ENCODE peak calls at places on chromosomes 2 and 18, in nine cellular contexts. Y, V, E, L, U, W, H, D and Z are unnamed samples.

GRCh38 chr2:34838408-34838807 is 1239.3 kb upstream of the FAM98A start:
- DNase-seq in U (no peak), Y (no peak), V (no peak), W (no peak), L (no peak), D (no peak), H (no peak), E (no peak), Z (no peak)

GRCh38 chr18:59228361-59228760 is 8.4 kb downstream of the GRP start:
- DNase-seq in E (no peak), L (no peak), V (no peak), Y (no peak), U (no peak), D (no peak), H (peak; percentile 63), W (no peak), Z (no peak)

GRCh38 chr2:82790277-82791021 is 1668.6 kb downstream of the SUCLG1 start:
- DNase-seq in D (no peak), U (no peak), H (peak; percentile 77), V (no peak), W (no peak), E (no peak), L (peak; percentile 8), Y (peak; percentile 8), Z (peak; percentile 12)

GRCh38 chr2:127122351-127123027 is 15.5 kb upstream of the BIN1 start:
- DNase-seq in H (no peak), E (peak; percentile 72), L (no peak), U (no peak), D (no peak), Y (no peak), V (no peak), W (no peak), Z (no peak)

GRCh38 chr2:17083902-17084301 is 418.3 kb upstream of the CYRIA start:
- DNase-seq in D (no peak), Y (no peak), E (no peak), V (no peak), W (no peak), U (no peak), L (no peak), H (no peak), Z (no peak)

GRCh38 chr2:223042704-223043118 is 9.3 kb upstream of the KCNE4 start:
- DNase-seq in L (no peak), W (no peak), U (no peak), E (no peak), Y (no peak), H (peak; percentile 77), D (no peak), V (no peak), Z (no peak)

GRCh38 chr2:53985646-53986045 is 14.9 kb upstream of the PSME4 start:
- DNase-seq in D (no peak), L (no peak), U (no peak), V (no peak), Y (no peak), W (no peak), E (no peak), H (no peak), Z (no peak)

GRCh38 chr2:127053731-127054603 is 53.0 kb downstream of the BIN1 start:
- DNase-seq in Y (peak; percentile 56), U (peak; percentile 50), V (peak; percentile 58), E (peak; percentile 73), W (no peak), D (no peak), H (no peak), L (peak; percentile 53), Z (peak; percentile 42)

GRCh38 chr2:231717281-231718180 is 9.2 kb downstream of the PTMA start:
- DNase-seq in U (no peak), V (no peak), W (no peak), L (no peak), Y (no peak), E (no peak), H (peak; percentile 45), D (peak; percentile 62), Z (no peak)

GRCh38 chr2:208315081-208315788 is 49.2 kb downstream of the PIKFYVE start:
- DNase-seq in W (no peak), V (no peak), H (peak; percentile 53), E (no peak), D (peak; percentile 68), U (peak; percentile 31), L (no peak), Y (no peak), Z (no peak)

GRCh38 chr2:207802650-207803049 is 32.9 kb upstream of the FZD5 start:
- DNase-seq in Y (peak; percentile 57), D (no peak), L (no peak), U (no peak), E (no peak), W (no peak), V (no peak), H (no peak), Z (no peak)

GRCh38 chr2:141109633-141110032 is 1021.2 kb downstream of the LRP1B start:
- DNase-seq in E (no peak), D (no peak), H (peak; percentile 31), L (no peak), W (no peak), Y (peak; percentile 22), V (no peak), U (no peak), Z (no peak)

GRCh38 chr2:229713371-229714079 is 830 bp downstream of the DNER start:
- DNase-seq in U (peak; percentile 19), W (no peak), H (peak; percentile 16), D (no peak), Y (peak; percentile 30), E (no peak), L (peak; percentile 13), V (peak; percentile 32), Z (no peak)

DNA sequence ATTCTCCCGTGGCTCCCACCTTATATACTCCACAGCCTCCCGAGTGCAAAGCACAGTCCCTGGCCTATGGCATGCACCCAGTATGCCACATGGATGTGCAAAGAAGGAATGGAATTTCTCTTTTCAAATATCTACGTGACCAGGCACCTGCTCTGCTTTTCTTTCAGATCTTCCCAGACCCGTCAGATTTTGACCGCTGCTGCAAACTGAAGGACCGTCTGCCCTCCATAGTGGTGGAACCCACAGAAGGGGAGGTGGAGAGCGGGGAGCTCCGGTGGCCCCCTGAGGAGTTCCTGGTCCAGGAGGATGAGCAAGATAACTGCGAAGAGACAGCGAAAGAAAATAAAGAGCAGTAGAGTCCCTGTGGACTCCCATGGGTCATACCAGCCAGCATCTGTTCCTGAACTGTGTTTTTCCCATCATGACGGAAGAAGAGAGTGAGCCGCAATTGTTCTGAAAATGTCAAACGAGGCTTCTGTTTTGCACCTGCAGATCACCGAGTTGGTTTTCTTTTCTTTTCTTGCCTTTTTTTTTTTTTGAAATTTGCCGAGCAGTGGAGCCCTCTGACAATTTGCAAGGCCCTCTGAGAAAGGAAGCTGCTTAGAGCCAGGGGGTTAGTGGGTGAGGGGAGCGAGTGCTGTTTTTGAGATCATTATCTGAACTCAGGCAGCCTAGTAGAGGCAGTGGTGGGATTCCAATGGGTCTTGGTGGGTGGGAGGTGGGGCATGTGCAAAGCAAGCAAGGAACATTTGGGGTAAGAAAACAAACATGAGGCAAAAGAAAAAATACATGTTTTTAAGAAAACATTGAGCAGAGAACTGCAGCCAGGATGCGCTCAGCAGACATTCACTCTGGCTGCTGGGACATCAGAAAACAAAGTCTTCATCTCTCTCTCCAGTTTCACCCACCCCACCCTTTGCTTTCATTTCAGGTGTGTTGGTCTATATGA is 26.2 kb downstream of the LBH start:
- DNase-seq in D (no peak), W (no peak), E (no peak), V (no peak), Y (no peak), U (no peak), H (no peak), L (peak; percentile 53), Z (no peak)
- TF ChIP-seq CTCF in D (no peak), W (no peak), E (no peak), V (no peak), Y (no peak), U (no peak), H (no peak), L (no peak), Z (no peak)

GRCh38 chr2:210502997-210503621 is 26.6 kb upstream of the LANCL1 start:
- DNase-seq in D (no peak), H (peak; percentile 72), L (peak; percentile 69), W (no peak), U (peak; percentile 30), E (peak; percentile 59), Y (peak; percentile 71), V (peak; percentile 57), Z (no peak)

DNA sequence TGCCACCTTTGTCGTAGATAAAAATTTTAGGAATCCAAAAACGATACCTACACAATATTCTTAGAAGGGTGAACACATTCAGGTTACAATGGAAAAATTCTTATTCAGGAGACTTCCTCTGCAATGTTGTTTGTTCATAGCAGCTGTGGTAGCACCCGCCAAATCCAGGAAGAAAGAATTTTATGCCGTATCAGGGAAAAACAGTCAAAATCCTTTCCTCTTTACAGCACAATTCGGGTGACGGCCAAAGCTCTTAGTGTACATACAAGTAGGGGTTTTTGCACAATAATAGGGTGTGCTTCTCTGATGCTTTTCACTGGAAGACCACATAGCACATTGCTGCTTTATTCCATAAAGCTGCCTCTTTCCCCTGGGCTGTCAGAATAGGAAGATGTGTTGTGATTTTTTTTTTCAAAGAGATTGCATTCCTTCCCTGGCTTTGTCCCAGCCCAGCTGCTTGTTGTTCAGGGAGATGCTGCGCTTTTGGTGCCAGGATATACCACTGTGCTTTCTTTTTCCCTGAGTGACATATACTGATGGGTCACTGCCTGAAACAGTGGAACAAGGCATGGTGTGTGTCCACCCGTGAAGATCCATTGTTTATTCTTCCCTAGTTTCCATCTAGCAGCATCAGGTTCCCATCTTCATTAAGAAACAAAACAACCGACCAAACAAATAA is 27.2 kb upstream of the LANCL1 start:
- DNase-seq in V (no peak), U (no peak), E (no peak), Y (no peak), L (peak; percentile 21), W (no peak), H (no peak), D (no peak), Z (no peak)
- H3K4me3 ChIP-seq in V (peak overlapping the region; percentile 41), U (peak overlapping the region; percentile 65), E (peak overlapping the region; percentile 0), Y (no peak overlapping the region), L (no peak overlapping the region), W (peak overlapping the region; percentile 15), H (no peak overlapping the region), D (no peak overlapping the region), Z (no peak overlapping the region)

DNA sequence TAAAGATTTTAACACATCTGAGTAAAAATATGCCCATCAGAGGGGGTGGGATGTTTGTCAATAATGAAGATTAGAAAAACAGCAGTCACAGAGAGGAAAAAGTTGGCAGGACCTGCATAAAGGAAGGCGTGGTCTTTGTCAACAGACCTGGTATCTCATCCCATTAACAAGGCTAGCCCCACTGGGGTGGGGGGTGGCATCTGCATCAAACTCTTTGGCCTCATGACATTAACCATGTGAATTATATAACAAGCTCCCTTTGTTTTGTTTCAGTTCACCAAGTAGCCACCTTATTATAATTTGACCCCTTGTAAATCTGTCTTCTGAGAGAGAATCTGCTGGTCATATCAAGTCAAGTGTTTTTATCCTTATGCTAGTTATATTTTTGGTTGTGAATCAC is 28.8 kb downstream of the NEMP2 start:
- DNase-seq in L (no peak), H (no peak), W (no peak), V (no peak), D (no peak), U (no peak), E (no peak), Y (no peak), Z (no peak)
- H3K36me3 ChIP-seq in L (peaks cover 4% of the 10 kb centered on the region), H (no peaks in the 10 kb centered on the region), W (peaks cover 79% of the 10 kb centered on the region), V (peaks cover 48% of the 10 kb centered on the region), D (no peaks in the 10 kb centered on the region), U (no peaks in the 10 kb centered on the region), E (peaks cover 3% of the 10 kb centered on the region), Y (no peaks in the 10 kb centered on the region), Z (peaks cover 3% of the 10 kb centered on the region)

DNA sequence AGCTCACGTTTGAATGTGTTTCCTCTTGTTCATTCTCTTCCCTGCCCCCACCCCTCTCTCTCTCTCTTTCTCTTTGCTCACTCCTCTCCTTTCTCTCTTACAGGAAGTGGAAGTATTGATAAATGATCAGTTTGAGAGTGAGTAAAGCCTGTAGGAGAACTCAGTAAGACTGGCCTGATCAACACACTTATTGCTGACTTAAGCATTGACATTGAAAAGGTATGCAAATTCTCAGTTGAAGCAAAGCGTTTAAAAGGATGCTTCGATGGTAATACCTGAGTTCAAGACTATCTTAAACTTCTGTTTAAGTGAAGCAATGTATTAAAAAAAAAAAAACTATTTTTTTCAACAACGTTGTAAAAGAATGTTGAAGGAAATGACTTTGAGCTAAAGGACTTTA is 115.7 kb upstream of the DDX18 start:
- DNase-seq in D (no peak), E (no peak), V (no peak), Y (no peak), H (no peak), L (no peak), U (no peak), W (no peak), Z (no peak)
- TF ChIP-seq CTCF in D (no peak), E (no peak), V (no peak), Y (no peak), H (no peak), L (no peak), U (no peak), W (no peak), Z (no peak)